ENCODE peak calls at places on chromosomes 1 and 21, in ten cellular contexts. P is activated naive CD4-positive, alpha-beta T cell treated with anti-CD3 and anti-CD28 coated beads for 36 hours; E is GM12865; B is Caki2; X is stimulated activated naive CD4-positive, alpha-beta T cell; C is heart right ventricle; A is NCI-H1436; W is cardiac fibroblast; Z is fibroblast of pulmonary artery; S is T-helper 1 cell. Y is an unnamed sample.

GRCh38 chr1:54839824-54840223 is 38.7 kb upstream of the TTC22 start:
- DNase-seq in P (no peak), E (no peak), B (no peak), X (no peak), C (no peak), A (no peak), W (no peak), Z (no peak), S (no peak), Y (no peak)

GRCh38 chr1:245599413-245600174 is 444.8 kb downstream of the KIF26B start:
- DNase-seq in P (no peak), E (peak), B (no peak), X (no peak), C (no peak), A (no peak), W (peak), Z (peak), S (no peak), Y (no peak)

GRCh38 chr1:62247391-62248168 is 52.9 kb downstream of the L1TD1 start:
- DNase-seq in P (no peak), E (no peak), B (no peak), X (no peak), C (no peak), A (no peak), W (no peak), Z (no peak), S (no peak), Y (peak)

GRCh38 chr21:20999567-21000169 is 1.5 kb downstream of the NCAM2 start:
- DNase-seq in P (peak), E (peak), B (peak), X (no peak), C (peak), A (peak), W (peak), Z (peak), S (no peak), Y (peak)

GRCh38 chr1:94852758-94853157 is 32.6 kb downstream of the SLC44A3 start:
- DNase-seq in P (no peak), E (no peak), B (no peak), X (no peak), C (no peak), A (no peak), W (peak), Z (peak), S (no peak), Y (no peak)

GRCh38 chr1:222592171-222592570 is 2.4 kb upstream of the TAF1A start:
- DNase-seq in P (no peak), E (no peak), B (no peak), X (no peak), C (no peak), A (no peak), W (peak), Z (no peak), S (no peak), Y (peak)

GRCh38 chr1:171833091-171833822 is 8.0 kb upstream of the DNM3 start:
- DNase-seq in P (no peak), E (no peak), B (no peak), X (no peak), C (no peak), A (no peak), W (no peak), Z (no peak), S (no peak), Y (no peak)

GRCh38 chr1:98653186-98653585 is 8.3 kb upstream of the SNX7 start:
- DNase-seq in P (no peak), E (no peak), B (no peak), X (no peak), C (no peak), A (no peak), W (peak), Z (no peak), S (no peak), Y (no peak)

GRCh38 chr1:247517795-247518612 is 18.2 kb downstream of the OR2C3 start:
- DNase-seq in P (peak), E (no peak), B (no peak), X (no peak), C (no peak), A (no peak), W (no peak), Z (peak), S (no peak), Y (no peak)

GRCh38 chr1:107195476-107195875 is 54.6 kb downstream of the NTNG1 start:
- DNase-seq in P (no peak), E (no peak), B (no peak), X (no peak), C (no peak), A (no peak), W (no peak), Z (no peak), S (no peak), Y (no peak)

GRCh38 chr1:2127181-2128145 is 67.1 kb downstream of the FAAP20 start:
- DNase-seq in P (peak), E (no peak), B (no peak), X (no peak), C (no peak), A (no peak), W (no peak), Z (no peak), S (no peak), Y (no peak)

GRCh38 chr1:215888159-215888558 is 321.1 kb downstream of the KCTD3 start:
- DNase-seq in P (no peak), E (peak), B (no peak), X (no peak), C (no peak), A (no peak), W (no peak), Z (no peak), S (no peak), Y (no peak)

GRCh38 chr21:38356898-38357297 is 100.1 kb downstream of the KCNJ15 start:
- DNase-seq in P (no peak), E (no peak), B (no peak), X (no peak), C (no peak), A (no peak), W (no peak), Z (no peak), S (no peak), Y (no peak)

GRCh38 chr21:27570306-27570868 is 603.5 kb upstream of the ADAMTS5 start:
- DNase-seq in P (no peak), E (no peak), B (peak), X (no peak), C (peak), A (no peak), W (peak), Z (peak), S (no peak), Y (no peak)

GRCh38 chr1:226697151-226697575 is 41.9 kb downstream of the ITPKB start:
- DNase-seq in P (peak), E (peak), B (no peak), X (no peak), C (no peak), A (no peak), W (peak), Z (peak), S (no peak), Y (no peak)

GRCh38 chr1:27000817-27001460 is 7.4 kb downstream of the TRNP1 start:
- DNase-seq in P (no peak), E (no peak), B (peak), X (no peak), C (no peak), A (no peak), W (peak), Z (peak), S (no peak), Y (no peak)

GRCh38 chr1:24204116-24204515 is 17.0 kb upstream of the IFNLR1 start:
- DNase-seq in P (no peak), E (no peak), B (no peak), X (no peak), C (no peak), A (no peak), W (no peak), Z (no peak), S (no peak), Y (no peak)

GRCh38 chr21:44742418-44743153 is 31.2 kb upstream of the TSPEAR start:
- DNase-seq in P (peak), E (no peak), B (no peak), X (no peak), C (no peak), A (peak), W (peak), Z (peak), S (no peak), Y (peak)

GRCh38 chr1:21707086-21707840 is 38.1 kb upstream of the RAP1GAP start:
- DNase-seq in P (no peak), E (no peak), B (no peak), X (no peak), C (no peak), A (no peak), W (peak), Z (no peak), S (no peak), Y (no peak)

GRCh38 chr1:234490789-234491479 is 12.0 kb upstream of the TARBP1 start:
- DNase-seq in P (no peak), E (no peak), B (no peak), X (no peak), C (no peak), A (no peak), W (no peak), Z (peak), S (no peak), Y (no peak)